ENCODE peak calls at places on chromosomes 2 and 18, in seven cellular contexts. Q, M, D, K, S, R and J are unnamed samples. For H3K36me3, the result is how much of the 10 kb centered on the place peaks cover.

GRCh38 chr18:21820035-21820810 is 79.6 kb downstream of the MIB1 start:
- DNase-seq in R (no peak), M (no peak), K (peak), Q (no peak), D (peak), S (no peak), J (no peak)

GRCh38 chr18:34807106-34807796 is 97.2 kb downstream of the DTNA start:
- DNase-seq in R (no peak), D (no peak), Q (no peak), S (no peak), K (no peak), M (no peak), J (no peak)

GRCh38 chr2:155830817-155831579 is 501.5 kb downstream of the NR4A2 start:
- DNase-seq in S (no peak), D (no peak), K (no peak), R (no peak), M (no peak), Q (no peak), J (no peak)

GRCh38 chr2:37686792-37687595 is 15.6 kb upstream of the CDC42EP3 start:
- DNase-seq in D (no peak), R (no peak), S (no peak), M (no peak), K (no peak), Q (no peak), J (no peak)

GRCh38 chr2:114421781-114422180 is 20.7 kb upstream of the DPP10 start:
- DNase-seq in S (no peak), K (no peak), Q (no peak), M (no peak), D (no peak), R (no peak), J (no peak)

GRCh38 chr18:58106674-58107058 is 62.6 kb downstream of the NEDD4L start:
- DNase-seq in D (no peak), M (no peak), S (no peak), Q (no peak), R (no peak), K (no peak), J (no peak)

GRCh38 chr18:3217930-3218647 is 1.7 kb downstream of the MYOM1 start:
- DNase-seq in K (no peak), M (peak), S (no peak), Q (no peak), R (no peak), D (peak), J (no peak)

GRCh38 chr2:121285077-121285449 is at the start of gene TFCP2L1:
- DNase-seq in R (no peak), D (peak), M (peak), Q (peak), S (peak), K (no peak), J (no peak)

GRCh38 chr2:136118819-136119716 is 1.1 kb upstream of the CXCR4 start:
- DNase-seq in M (peak), D (peak), R (peak), K (no peak), Q (no peak), S (peak), J (peak)

GRCh38 chr2:62297642-62298010 is 101.7 kb downstream of the B3GNT2 start:
- DNase-seq in D (no peak), M (no peak), S (no peak), K (no peak), Q (no peak), R (no peak), J (no peak)

GRCh38 chr2:77005522-77005921 is 516.7 kb downstream of the LRRTM4 start:
- DNase-seq in R (no peak), K (no peak), D (no peak), Q (no peak), S (no peak), M (no peak), J (no peak)

GRCh38 chr2:26666671-26667070 is 25.5 kb upstream of the CIB4 start:
- DNase-seq in K (no peak), R (peak), M (no peak), D (no peak), S (no peak), Q (no peak), J (no peak)

GRCh38 chr2:18475884-18476283 is 84.6 kb downstream of the RDH14 start:
- DNase-seq in M (no peak), D (no peak), S (no peak), Q (no peak), R (no peak), K (no peak), J (no peak)

GRCh38 chr2:145909175-145909574 is 1389.3 kb upstream of the ZEB2 start:
- DNase-seq in Q (no peak), S (no peak), R (no peak), K (no peak), M (no peak), D (no peak), J (no peak)

GRCh38 chr18:49082714-49083688 is 132.2 kb upstream of the SMAD7 start:
- DNase-seq in S (no peak), Q (no peak), D (no peak), M (no peak), R (no peak), K (no peak), J (no peak)

GRCh38 chr2:125736306-125736705 is 919.7 kb upstream of the GYPC start:
- DNase-seq in Q (no peak), K (no peak), S (no peak), M (no peak), D (no peak), R (no peak), J (no peak)

GRCh38 chr2:160918909-160919503 is 241.2 kb upstream of the TANK start:
- DNase-seq in D (peak), Q (peak), K (peak), M (peak), S (peak), R (peak), J (peak)

GRCh38 chr2:144377929-144378328 is 142.0 kb downstream of the ZEB2 start:
- DNase-seq in S (no peak), Q (no peak), R (no peak), M (no peak), K (no peak), D (no peak), J (no peak)

GRCh38 chr2:70503896-70504295 is 49.7 kb downstream of the TGFA start:
- DNase-seq in S (no peak), M (no peak), R (no peak), K (no peak), D (no peak), Q (no peak), J (no peak)

GRCh38 chr2:219269362-219270054 is 9.7 kb upstream of the DNAJB2 start:
- DNase-seq in S (no peak), R (no peak), D (peak), M (peak), Q (no peak), K (peak), J (no peak)

GRCh38 chr2:25041928-25042320 is at the start of gene EFR3B:
- DNase-seq in M (peak), S (peak), Q (peak), R (peak), D (peak), K (peak), J (peak)

GRCh38 chr2:188978291-188979081 is 4.3 kb downstream of the COL3A1 start:
- DNase-seq in K (peak), S (peak), Q (no peak), M (no peak), R (no peak), D (peak), J (no peak)

GRCh38 chr18:3578621-3579020 is 128.6 kb downstream of the TGIF1 start:
- DNase-seq in K (no peak), M (no peak), S (no peak), Q (no peak), R (no peak), D (no peak), J (no peak)

GRCh38 chr2:12173271-12173942 is 427.0 kb downstream of the LPIN1 start:
- DNase-seq in R (no peak), D (no peak), M (no peak), K (no peak), Q (no peak), S (no peak), J (no peak)

GRCh38 chr2:217974389-217975005 is 28.3 kb downstream of the TNS1 start:
- DNase-seq in Q (no peak), D (no peak), M (no peak), R (peak), S (no peak), K (no peak), J (no peak)

GRCh38 chr2:240831594-240832204 is 11.7 kb upstream of the KIF1A start:
- DNase-seq in D (no peak), R (no peak), S (peak), K (no peak), Q (no peak), M (no peak), J (no peak)

GRCh38 chr2:59066787-59067399 is 825.8 kb upstream of the FANCL start:
- DNase-seq in D (no peak), M (no peak), Q (no peak), K (no peak), S (peak), R (peak), J (no peak)

GRCh38 chr18:26655614-26656400 is 107.5 kb upstream of the KCTD1 start:
- DNase-seq in K (peak), S (peak), D (peak), R (peak), Q (peak), M (peak), J (no peak)

GRCh38 chr2:144370937-144371584 is 148.9 kb downstream of the ZEB2 start:
- DNase-seq in M (no peak), R (no peak), K (peak), Q (no peak), S (no peak), D (no peak), J (no peak)

GRCh38 chr2:54757496-54757895 is 34.0 kb downstream of the EML6 start:
- DNase-seq in S (no peak), Q (no peak), M (no peak), D (peak), R (no peak), K (peak), J (no peak)

GRCh38 chr18:42977982-42978595 is 137.4 kb downstream of the RIT2 start:
- DNase-seq in K (no peak), S (no peak), D (no peak), R (no peak), M (no peak), Q (no peak), J (no peak)

GRCh38 chr2:189076131-189076530 is 102.0 kb downstream of the COL3A1 start:
- DNase-seq in R (no peak), S (no peak), D (no peak), M (no peak), K (no peak), Q (no peak), J (no peak)

GRCh38 chr18:12686100-12686499 is 16.4 kb downstream of the CEP76 start:
- DNase-seq in K (peak), M (no peak), Q (no peak), D (no peak), R (no peak), S (no peak), J (no peak)

GRCh38 chr18:62982600-62983251 is 267.4 kb downstream of the PHLPP1 start:
- DNase-seq in D (peak), Q (no peak), S (peak), K (peak), R (no peak), M (peak), J (no peak)

GRCh38 chr2:207750315-207750714 is 19.4 kb downstream of the FZD5 start:
- DNase-seq in S (no peak), D (no peak), M (no peak), K (no peak), R (no peak), Q (no peak), J (no peak)
- H3K36me3 ChIP-seq in S (under half), D (under half), M (under half), K (under half), R (under half), Q (under half), J (under half)

DNA sequence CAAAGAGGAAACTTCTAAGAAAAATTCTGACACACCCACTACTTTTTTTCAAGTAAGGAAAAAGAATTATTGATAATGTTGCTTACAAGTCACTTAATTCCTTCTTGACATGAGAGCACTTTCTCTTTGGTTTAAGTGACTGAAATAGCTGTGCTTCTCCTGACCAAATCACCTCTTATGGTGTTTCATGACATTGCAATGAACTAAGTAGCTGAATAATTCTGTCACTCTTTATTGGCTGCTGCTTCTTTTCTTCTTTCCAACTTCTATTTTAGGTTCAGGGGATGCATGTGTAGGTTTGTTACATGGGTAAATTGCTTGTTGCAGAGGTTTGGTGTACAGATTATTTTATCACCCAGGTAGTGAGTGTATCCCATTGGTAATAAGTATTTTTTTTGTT is 447.6 kb upstream of the NETO1 start:
- DNase-seq in S (no peak), R (no peak), K (no peak), M (no peak), Q (no peak), D (no peak), J (no peak)
- H3K27ac ChIP-seq in S (no peak), R (no peak), K (no peak), M (no peak), Q (no peak), D (no peak), J (no peak)

GRCh38 chr2:215382011-215382410 is 53.9 kb downstream of the FN1 start:
- DNase-seq in S (no peak), Q (no peak), D (no peak), R (no peak), M (no peak), K (no peak), J (no peak)

GRCh38 chr2:215379039-215379438 is 56.8 kb downstream of the FN1 start:
- DNase-seq in Q (no peak), R (no peak), K (no peak), M (no peak), S (no peak), D (no peak), J (no peak)

GRCh38 chr2:215378045-215378444 is 57.8 kb downstream of the FN1 start:
- DNase-seq in S (no peak), Q (no peak), R (no peak), K (no peak), M (no peak), D (no peak), J (no peak)

GRCh38 chr2:215380699-215381098 is 55.2 kb downstream of the FN1 start:
- DNase-seq in K (no peak), M (no peak), D (no peak), R (no peak), S (no peak), Q (no peak), J (no peak)

DNA sequence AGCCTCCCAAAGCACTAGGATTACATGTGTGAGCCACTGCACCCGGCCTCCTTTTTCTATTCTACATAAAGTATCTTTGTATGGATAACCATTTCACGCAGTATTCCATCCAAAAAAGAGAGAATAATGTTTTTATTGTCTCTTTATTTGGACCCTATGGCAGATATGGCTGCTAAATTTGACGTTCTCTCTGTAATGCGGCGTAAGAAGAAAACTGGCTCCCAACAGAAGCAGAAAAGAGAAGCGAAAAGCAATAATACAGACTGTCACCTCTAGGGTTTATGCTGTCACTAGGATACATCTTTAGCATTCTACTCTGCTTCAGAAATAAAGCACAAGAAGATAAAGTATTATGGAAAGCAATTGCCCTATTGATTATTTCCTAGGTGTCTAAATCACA is 55.9 kb downstream of the FN1 start:
- DNase-seq in D (no peak), Q (no peak), K (no peak), M (no peak), R (no peak), S (no peak), J (no peak)
- H3K36me3 ChIP-seq in D (under half), Q (under half), K (half or more), M (under half), R (half or more), S (under half), J (under half)

DNA sequence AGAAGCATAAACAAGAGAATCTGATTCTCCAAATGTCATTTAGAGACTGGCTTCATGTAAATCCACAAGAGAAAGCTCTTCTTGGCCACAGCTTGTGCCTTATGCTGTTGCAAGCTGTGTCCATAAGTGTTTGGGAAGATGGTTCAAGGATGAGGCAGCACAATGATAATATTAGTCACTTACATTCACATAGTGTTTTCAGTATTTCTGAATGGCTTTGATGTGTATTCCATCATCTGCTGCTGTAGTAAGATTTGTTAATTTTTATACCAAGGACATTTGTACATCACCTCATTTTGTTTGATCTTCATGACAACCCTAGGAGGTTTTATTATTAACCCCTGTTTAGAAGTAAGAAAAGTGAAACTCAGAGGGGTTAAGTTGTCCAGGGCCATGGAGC is 29.9 kb downstream of the CREG2 start:
- DNase-seq in S (no peak), K (no peak), R (no peak), M (no peak), Q (no peak), D (no peak), J (no peak)
- H3K27ac ChIP-seq in S (no peak), K (no peak), R (no peak), M (no peak), Q (no peak), D (no peak), J (no peak)

DNA sequence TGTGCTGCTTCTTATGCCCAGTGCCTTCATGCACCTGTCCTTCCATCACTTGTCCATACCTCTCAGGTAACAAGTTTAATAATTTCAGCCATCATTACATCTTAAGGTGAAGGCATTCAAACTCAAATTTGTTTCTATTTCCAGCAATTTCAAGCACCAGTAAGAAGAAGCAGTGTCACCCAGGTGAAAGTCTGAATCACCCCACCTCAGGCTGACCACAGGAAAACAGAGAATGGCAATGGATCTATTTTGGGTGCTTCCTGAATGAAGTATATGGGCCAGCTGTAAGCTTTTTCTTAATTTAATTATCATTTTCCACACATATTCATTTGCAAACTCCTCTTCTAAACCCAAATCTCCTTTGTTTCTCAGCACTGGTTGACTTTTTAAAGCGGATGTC is 372.7 kb upstream of the SOX11 start:
- DNase-seq in Q (no peak), M (no peak), D (no peak), R (no peak), K (no peak), S (no peak), J (no peak)
- H3K36me3 ChIP-seq in Q (under half), M (under half), D (under half), R (under half), K (under half), S (under half), J (under half)

GRCh38 chr2:96859681-96860064 is 1.9 kb upstream of the ANKRD39 start:
- DNase-seq in M (no peak), D (no peak), Q (no peak), K (no peak), R (no peak), S (no peak), J (no peak)

GRCh38 chr2:96860065-96861029 is 2.5 kb upstream of the ANKRD39 start:
- DNase-seq in D (no peak), Q (no peak), R (no peak), M (no peak), S (no peak), K (no peak), J (peak)

GRCh38 chr2:96861074-96861473 is 3.3 kb upstream of the ANKRD39 start:
- DNase-seq in S (no peak), D (no peak), K (no peak), R (no peak), M (no peak), Q (no peak), J (no peak)

GRCh38 chr2:96856776-96857673 is 791 bp downstream of the ANKRD39 start:
- DNase-seq in R (no peak), Q (no peak), M (peak), D (no peak), K (peak), S (peak), J (peak)

DNA sequence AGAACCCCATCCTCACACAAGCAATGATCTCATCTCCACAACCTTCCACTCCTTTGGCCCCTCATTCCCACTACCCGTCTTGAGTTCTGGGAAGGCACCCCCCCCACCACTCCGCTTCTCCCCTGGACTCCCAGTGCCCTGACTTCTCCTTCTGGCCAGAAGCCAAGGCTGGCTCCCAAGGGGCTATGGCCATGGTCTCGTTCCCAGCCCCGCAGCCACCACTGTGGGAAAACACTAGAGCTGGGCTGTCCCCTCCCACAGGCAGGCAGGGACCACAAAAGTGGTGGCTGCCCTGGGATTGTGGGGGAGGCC is 1.5 kb upstream of the ANKRD39 start:
- DNase-seq in Q (no peak), M (peak), D (no peak), S (no peak), R (peak), K (no peak), J (no peak)
- H3K27ac ChIP-seq in Q (peak), M (peak), D (peak), S (no peak), R (peak), K (no peak), J (no peak)